ENCODE peak calls at places on chromosomes 12 and 14, in seven cellular contexts. C, T, S, G, H, I and D are unnamed samples.

GRCh38 chr12:25254271-25254880 is 3.6 kb upstream of the KRAS start:
- DNase-seq in C (no peak), S (no peak), H (no peak), G (no peak), I (no peak), T (no peak), D (no peak)

GRCh38 chr14:94102768-94103482 is 7.6 kb upstream of the IFI27 start:
- DNase-seq in I (no peak), H (peak; percentile 47), G (no peak), T (no peak), C (no peak), S (no peak), D (no peak)

GRCh38 chr14:33588771-33589170 is 362.1 kb downstream of the EGLN3 start:
- DNase-seq in C (no peak), H (no peak), S (no peak), T (no peak), G (no peak), I (no peak), D (no peak)

GRCh38 chr14:42316746-42317145 is 710.1 kb downstream of the LRFN5 start:
- DNase-seq in S (no peak), T (no peak), C (no peak), H (no peak), I (no peak), G (no peak), D (no peak)

GRCh38 chr12:2624543-2625266 is 170.1 kb upstream of the FKBP4 start:
- DNase-seq in I (peak; percentile 81), G (no peak), S (peak; percentile 36), C (no peak), T (no peak), H (no peak), D (peak; percentile 58)

GRCh38 chr12:1739368-1739767 is 48.5 kb downstream of the ADIPOR2 start:
- DNase-seq in G (no peak), I (no peak), H (no peak), T (no peak), S (no peak), C (no peak), D (no peak)

GRCh38 chr14:102940729-102941362 is 18.4 kb downstream of the AMN start:
- DNase-seq in T (peak; percentile 71), S (no peak), I (no peak), C (no peak), G (no peak), H (no peak), D (no peak)

GRCh38 chr14:92185559-92185958 is 63.8 kb downstream of the CPSF2 start:
- DNase-seq in H (no peak), C (no peak), T (no peak), G (no peak), S (no peak), I (no peak), D (no peak)

GRCh38 chr14:22689186-22689585 is 45.0 kb upstream of the OR6J1 start:
- DNase-seq in T (no peak), S (peak; percentile 89), C (no peak), H (no peak), I (no peak), G (no peak), D (no peak)

GRCh38 chr12:130111965-130112496 is 50.2 kb upstream of the FZD10 start:
- DNase-seq in C (no peak), H (no peak), S (no peak), I (no peak), T (no peak), G (no peak), D (no peak)

GRCh38 chr12:182381-182883 is 31.5 kb downstream of the SLC6A12 start:
- DNase-seq in G (no peak), I (no peak), S (no peak), T (no peak), C (no peak), H (no peak), D (no peak)

GRCh38 chr12:48302161-48302896 is 48.4 kb downstream of the ZNF641 start:
- DNase-seq in S (no peak), I (no peak), T (no peak), H (no peak), G (no peak), C (no peak), D (no peak)

GRCh38 chr12:95674631-95675030 is 115.9 kb downstream of the NTN4 start:
- DNase-seq in G (no peak), T (no peak), I (no peak), S (no peak), H (no peak), C (no peak), D (peak; percentile 23)

GRCh38 chr12:50660425-50660822 is 103.5 kb upstream of the ATF1 start:
- DNase-seq in T (no peak), H (no peak), I (no peak), G (no peak), S (no peak), C (no peak), D (no peak)

GRCh38 chr14:53531730-53532129 is 378.6 kb upstream of the DDHD1 start:
- DNase-seq in S (no peak), H (no peak), I (no peak), G (no peak), C (no peak), T (no peak), D (no peak)

GRCh38 chr12:132170094-132170636 is 25.9 kb downstream of the NOC4L start:
- DNase-seq in C (no peak), H (no peak), S (no peak), G (no peak), T (no peak), I (no peak), D (no peak)

GRCh38 chr12:42030588-42030987 is 114.1 kb downstream of the GXYLT1 start:
- DNase-seq in S (no peak), T (no peak), I (no peak), C (no peak), H (no peak), G (no peak), D (no peak)

GRCh38 chr12:19981944-19982343 is 386.4 kb upstream of the PDE3A start:
- DNase-seq in I (no peak), S (no peak), C (no peak), T (no peak), G (no peak), H (no peak), D (no peak)

GRCh38 chr14:98931911-98932310 is 340.1 kb downstream of the BCL11B start:
- DNase-seq in I (no peak), G (peak; percentile 88), S (no peak), C (no peak), T (no peak), H (peak; percentile 36), D (no peak)

GRCh38 chr14:51410846-51411245 is 170.8 kb downstream of the TMX1 start:
- DNase-seq in G (no peak), I (no peak), T (no peak), S (no peak), C (no peak), H (no peak), D (no peak)

GRCh38 chr12:117966511-117966910 is 2.3 kb downstream of the KSR2 start:
- DNase-seq in S (no peak), T (no peak), I (no peak), G (no peak), H (no peak), C (no peak), D (no peak)

GRCh38 chr14:46885566-46885965 is 234.0 kb upstream of the RPL10L start:
- DNase-seq in G (no peak), S (no peak), I (no peak), C (no peak), H (no peak), T (no peak), D (no peak)

GRCh38 chr12:86015026-86015425 is 140.9 kb downstream of the NTS start:
- DNase-seq in G (no peak), I (no peak), C (no peak), S (no peak), H (no peak), T (no peak), D (no peak)

GRCh38 chr12:31220633-31221565 is 105.1 kb downstream of the SINHCAF start:
- DNase-seq in S (no peak), C (no peak), I (no peak), H (no peak), T (no peak), G (no peak), D (peak; percentile 39)

GRCh38 chr12:106956048-106956935 is 585 bp downstream of the TMEM263 start:
- DNase-seq in T (peak; percentile 79), H (peak; percentile 67), G (peak; percentile 55), C (peak; percentile 69), S (peak; percentile 73), I (peak; percentile 54), D (peak; percentile 81)

DNA sequence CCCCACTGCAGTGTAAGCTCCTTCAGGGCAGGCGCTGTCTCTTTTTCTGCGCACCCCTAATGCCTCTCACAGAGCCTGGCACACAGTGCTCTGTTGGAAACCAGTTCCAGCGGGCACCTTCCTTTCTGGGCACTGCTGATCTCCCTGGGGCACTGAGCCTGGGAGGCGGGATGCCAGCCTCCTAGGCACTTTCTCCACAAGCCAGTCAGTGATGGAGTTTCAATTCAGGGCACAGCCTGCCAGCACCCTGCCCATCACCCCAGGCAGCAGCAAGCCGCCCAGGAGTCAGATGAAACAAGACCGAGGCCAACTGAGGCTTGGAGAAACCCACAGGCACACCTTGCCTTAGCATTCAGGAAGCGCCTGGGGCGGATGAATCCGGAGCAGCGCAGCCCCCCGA is 5.7 kb upstream of the CTDSP2 start:
- DNase-seq in C (no peak), T (no peak), I (no peak), S (no peak), G (no peak), H (no peak), D (no peak)
- H3K4me3 ChIP-seq in C (no peak overlapping the region), T (peak overlapping the region; percentile 36), I (peak overlapping the region; percentile 64), S (no peak overlapping the region), G (no peak overlapping the region), H (peak overlapping the region; percentile 41), D (no peak overlapping the region)

GRCh38 chr14:80150301-80150700 is 61.0 kb downstream of the DIO2 start:
- DNase-seq in H (no peak), I (no peak), T (no peak), S (no peak), G (no peak), C (no peak), D (no peak)
- H3K4me3 ChIP-seq in H (no peak overlapping the region), I (no peak overlapping the region), T (no peak overlapping the region), S (no peak overlapping the region), G (no peak overlapping the region), C (no peak overlapping the region), D (no peak overlapping the region)

GRCh38 chr12:68455676-68456345 is 123.6 kb upstream of the MDM1 start:
- DNase-seq in T (no peak), C (no peak), I (no peak), G (peak; percentile 17), H (no peak), S (no peak), D (no peak)

GRCh38 chr12:68451261-68452091 is 119.3 kb upstream of the MDM1 start:
- DNase-seq in C (no peak), T (peak; percentile 43), I (no peak), G (peak; percentile 56), S (no peak), H (peak; percentile 29), D (no peak)

GRCh38 chr12:68453278-68453677 is 121.1 kb upstream of the MDM1 start:
- DNase-seq in T (no peak), I (no peak), C (no peak), H (no peak), S (no peak), G (no peak), D (no peak)

GRCh38 chr12:68453876-68454275 is 121.7 kb upstream of the MDM1 start:
- DNase-seq in C (no peak), S (no peak), I (no peak), H (no peak), G (no peak), T (no peak), D (no peak)

GRCh38 chr12:68454855-68455254 is 122.7 kb upstream of the MDM1 start:
- DNase-seq in C (no peak), H (no peak), S (no peak), I (no peak), G (no peak), T (no peak), D (no peak)
- H3K4me3 ChIP-seq in C (no peak overlapping the region), H (no peak overlapping the region), S (no peak overlapping the region), I (no peak overlapping the region), G (no peak overlapping the region), T (no peak overlapping the region), D (no peak overlapping the region)

GRCh38 chr14:81208489-81208888 is 12.3 kb downstream of the GTF2A1 start:
- DNase-seq in C (peak; percentile 59), S (no peak), T (no peak), H (no peak), I (no peak), G (peak; percentile 34), D (no peak)
- H3K4me3 ChIP-seq in C (no peak overlapping the region), S (no peak overlapping the region), T (no peak overlapping the region), H (no peak overlapping the region), I (no peak overlapping the region), G (no peak overlapping the region), D (no peak overlapping the region)